ENCODE peak calls at places on chromosomes 1 and 21, in five cellular contexts. I is MM.1S, Y is IMR-90, Z is H9, C is fibroblast of lung. T is an unnamed sample.

GRCh38 chr21:41742073-41742875 is 24.6 kb downstream of the RIPK4 start:
- DNase-seq in I (no peak), Y (no peak), Z (no peak), C (no peak), T (no peak)

GRCh38 chr1:200888349-200888838 is 6.3 kb upstream of the INAVA start:
- DNase-seq in I (peak; percentile 98), Y (no peak), Z (peak; percentile 58), C (no peak), T (no peak)

GRCh38 chr1:179941439-179941838 is 13.2 kb upstream of the CEP350 start:
- DNase-seq in I (no peak), Y (no peak), Z (no peak), C (no peak), T (no peak)

GRCh38 chr1:7991504-7992440 is 30.3 kb downstream of the PARK7 start:
- DNase-seq in I (no peak), Y (peak; percentile 40), Z (peak; percentile 97), C (no peak), T (peak; percentile 90)

GRCh38 chr1:174982971-174983689 is 16.6 kb upstream of the CACYBP start:
- DNase-seq in I (peak; percentile 81), Y (peak; percentile 49), Z (no peak), C (peak; percentile 22), T (no peak)

GRCh38 chr1:151399890-151400235 is 490 bp downstream of the PSMB4 start:
- DNase-seq in I (peak; percentile 35), Y (peak; percentile 19), Z (no peak), C (peak; percentile 25), T (no peak)

GRCh38 chr1:54069792-54070548 is 16.6 kb downstream of the TCEANC2 start:
- DNase-seq in I (peak; percentile 70), Y (peak; percentile 67), Z (no peak), C (peak; percentile 52), T (no peak)

GRCh38 chr1:78045600-78045849 is 241 bp upstream of the GIPC2 start:
- DNase-seq in I (no peak), Y (no peak), Z (no peak), C (no peak), T (peak; percentile 52)

GRCh38 chr1:231983266-231984193 is 356.9 kb downstream of the DISC1 start:
- DNase-seq in I (no peak), Y (no peak), Z (peak; percentile 38), C (no peak), T (no peak)

GRCh38 chr1:6348511-6349191 is 44.9 kb downstream of the ACOT7 start:
- DNase-seq in I (no peak), Y (peak; percentile 32), Z (no peak), C (peak; percentile 90), T (no peak)

GRCh38 chr1:178052650-178053461 is 41.0 kb upstream of the RASAL2 start:
- DNase-seq in I (no peak), Y (peak; percentile 27), Z (peak; percentile 22), C (peak; percentile 67), T (no peak)

GRCh38 chr1:147246044-147246690 is 3.7 kb downstream of the CHD1L start:
- DNase-seq in I (no peak), Y (peak; percentile 50), Z (no peak), C (no peak), T (no peak)

GRCh38 chr1:203390298-203390697 is 39.4 kb upstream of the FMOD start:
- DNase-seq in I (no peak), Y (no peak), Z (no peak), C (no peak), T (no peak)

GRCh38 chr1:233033366-233033765 is 83.0 kb downstream of the NTPCR start:
- DNase-seq in I (no peak), Y (peak; percentile 57), Z (no peak), C (no peak), T (no peak)
- H4K20me1 ChIP-seq in I (no peaks in the 10 kb centered on the region), Y (no peaks in the 10 kb centered on the region), Z (no peaks in the 10 kb centered on the region), C (no peaks in the 10 kb centered on the region), T (no peaks in the 10 kb centered on the region)

DNA sequence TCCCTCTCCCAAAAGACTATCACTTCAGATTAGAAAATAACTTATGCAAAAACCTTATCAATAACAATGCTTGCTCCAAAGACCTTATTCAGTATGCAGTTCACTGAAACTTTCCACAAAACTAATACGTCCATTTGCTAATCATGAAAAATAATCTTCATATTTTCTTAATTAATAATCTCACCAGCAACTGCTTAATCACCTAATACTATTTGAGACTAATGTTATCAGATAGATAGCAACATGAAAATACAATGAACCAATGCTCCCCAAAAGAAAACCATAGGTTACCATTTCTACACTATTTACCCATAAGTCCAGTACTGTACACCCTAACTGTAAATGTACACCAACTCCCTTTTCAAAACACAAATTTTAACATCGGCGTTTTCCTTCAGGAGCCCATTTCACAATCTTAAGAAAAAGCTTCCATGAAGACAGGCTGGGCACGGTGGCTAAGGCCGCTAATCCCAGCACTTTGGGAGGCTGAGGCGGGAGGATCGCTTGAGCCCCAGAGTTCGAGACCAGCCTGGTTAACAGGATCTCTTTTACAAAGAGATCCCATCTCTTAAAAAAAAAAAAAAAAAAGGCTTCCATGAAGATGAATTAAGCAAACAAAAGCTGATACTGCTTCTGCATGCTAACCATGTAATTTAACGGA is 1.7 kb downstream of the GNB1 start:
- DNase-seq in I (no peak), Y (peak; percentile 24), Z (no peak), C (no peak), T (no peak)
- H4K20me1 ChIP-seq in I (peaks cover 36% of the 10 kb centered on the region), Y (peaks cover 58% of the 10 kb centered on the region), Z (no peaks in the 10 kb centered on the region), C (peaks cover 9% of the 10 kb centered on the region), T (peaks cover 9% of the 10 kb centered on the region)

GRCh38 chr1:2087766-2088165 is 37.6 kb downstream of the PRKCZ start:
- DNase-seq in I (no peak), Y (no peak), Z (no peak), C (no peak), T (no peak)
- H4K20me1 ChIP-seq in I (no peaks in the 10 kb centered on the region), Y (no peaks in the 10 kb centered on the region), Z (no peaks in the 10 kb centered on the region), C (no peaks in the 10 kb centered on the region), T (no peaks in the 10 kb centered on the region)

DNA sequence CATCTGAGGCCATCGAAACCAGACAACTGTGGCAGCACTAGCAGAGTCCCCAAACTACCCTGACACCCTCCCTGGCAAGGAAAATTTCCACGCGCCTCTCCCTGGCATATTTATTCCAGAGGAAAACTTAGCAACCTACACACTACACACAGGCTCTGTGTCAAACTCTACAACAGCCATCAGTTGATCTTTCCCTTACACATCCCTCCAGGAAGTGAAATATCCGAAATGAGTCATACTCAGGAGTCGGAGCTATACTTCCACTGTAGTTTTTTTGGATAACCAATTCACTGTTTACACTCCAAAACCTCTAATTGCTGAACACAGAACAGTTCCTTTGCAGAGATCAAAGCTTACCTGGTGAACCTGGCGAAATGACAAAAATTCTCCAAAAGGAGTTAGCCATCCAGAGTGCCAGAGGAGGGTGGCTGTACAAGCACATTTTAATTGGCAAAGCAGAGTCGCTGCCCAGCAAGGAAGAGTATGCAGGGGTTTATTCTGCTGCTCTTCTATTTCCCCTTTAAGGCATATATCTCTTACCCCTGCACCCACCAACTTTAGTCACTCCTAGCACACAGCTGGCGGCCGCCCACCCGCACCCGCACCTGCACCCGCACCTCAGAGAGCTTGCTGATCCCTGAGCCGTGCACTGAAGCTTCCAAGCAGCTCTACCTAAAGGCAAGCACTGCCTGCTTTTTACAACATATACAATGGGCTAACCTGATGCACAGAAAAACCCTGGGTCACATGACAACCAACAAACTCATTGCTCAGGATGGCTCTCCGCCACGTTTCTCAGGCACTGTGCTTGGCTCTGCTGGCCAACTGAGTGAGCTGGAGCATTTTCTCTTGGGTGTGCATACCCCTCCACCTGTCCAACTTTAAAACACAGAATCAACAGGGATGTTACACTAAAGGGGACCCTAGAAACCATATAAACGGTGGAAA is 54.9 kb downstream of the CAPZB start:
- DNase-seq in I (no peak), Y (peak; percentile 80), Z (no peak), C (peak; percentile 79), T (no peak)
- H4K20me1 ChIP-seq in I (peaks cover 10% of the 10 kb centered on the region), Y (peaks cover 96% of the 10 kb centered on the region), Z (no peaks in the 10 kb centered on the region), C (peaks cover 2% of the 10 kb centered on the region), T (peaks cover 46% of the 10 kb centered on the region)

GRCh38 chr21:36703123-36703522 is 4.2 kb downstream of the SIM2 start:
- DNase-seq in I (no peak), Y (no peak), Z (no peak), C (no peak), T (no peak)
- H4K20me1 ChIP-seq in I (no peaks in the 10 kb centered on the region), Y (peaks cover 27% of the 10 kb centered on the region), Z (peaks cover 2% of the 10 kb centered on the region), C (peaks cover 1% of the 10 kb centered on the region), T (peaks cover 18% of the 10 kb centered on the region)

DNA sequence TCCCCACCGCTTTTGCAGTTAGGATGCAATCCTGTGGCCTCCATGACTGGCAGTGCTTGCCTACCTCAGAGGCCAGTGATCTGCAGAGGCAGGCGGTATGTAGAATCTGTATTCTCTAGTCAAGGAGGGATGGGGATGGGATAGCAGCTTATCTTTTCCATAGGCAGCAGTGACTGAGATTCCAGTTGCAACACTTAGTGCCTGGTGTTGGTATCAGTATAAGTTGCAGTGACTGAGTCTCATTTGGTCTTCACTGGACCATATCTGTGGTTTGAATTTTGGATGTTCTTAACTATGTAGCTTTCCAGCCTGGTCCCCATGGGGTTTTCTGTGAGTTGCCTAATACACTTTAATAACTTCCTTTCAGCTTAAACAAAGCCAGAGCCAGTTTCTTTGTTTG is 16.5 kb downstream of the DYRK1A start:
- DNase-seq in I (no peak), Y (no peak), Z (no peak), C (no peak), T (no peak)
- H4K20me1 ChIP-seq in I (peaks cover 99% of the 10 kb centered on the region), Y (peaks cover 94% of the 10 kb centered on the region), Z (no peaks in the 10 kb centered on the region), C (peaks cover 2% of the 10 kb centered on the region), T (peaks cover 45% of the 10 kb centered on the region)

GRCh38 chr1:235272851-235273250 is 55.1 kb downstream of the ARID4B start:
- DNase-seq in I (no peak), Y (no peak), Z (no peak), C (no peak), T (no peak)

GRCh38 chr1:235266325-235266724 is 61.7 kb downstream of the ARID4B start:
- DNase-seq in I (no peak), Y (no peak), Z (no peak), C (peak; percentile 8), T (no peak)

GRCh38 chr1:235275223-235275622 is 52.8 kb downstream of the ARID4B start:
- DNase-seq in I (no peak), Y (no peak), Z (no peak), C (no peak), T (no peak)

GRCh38 chr1:235266967-235267366 is 61.0 kb downstream of the ARID4B start:
- DNase-seq in I (no peak), Y (no peak), Z (no peak), C (no peak), T (no peak)

DNA sequence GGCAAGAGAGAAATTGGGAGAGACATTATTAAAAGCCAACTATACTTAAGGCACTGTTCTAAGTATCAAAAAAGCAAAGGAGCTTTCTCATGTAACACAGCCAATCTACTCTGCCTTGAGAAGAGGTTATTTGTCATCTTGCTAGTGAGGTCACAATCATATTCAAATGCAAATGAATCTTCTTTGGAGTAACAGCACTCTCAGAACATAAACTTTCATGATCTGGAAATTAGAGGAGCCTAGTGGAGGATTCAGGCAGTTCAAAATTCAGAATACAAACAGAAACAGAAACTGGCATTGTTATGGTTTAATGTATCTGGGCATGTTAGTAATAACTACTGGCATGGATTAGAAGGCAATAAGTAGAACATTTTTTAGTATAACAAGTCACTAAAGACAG is 57.4 kb downstream of the ARID4B start:
- DNase-seq in I (peak; percentile 67), Y (peak; percentile 45), Z (no peak), C (peak; percentile 69), T (no peak)
- H4K20me1 ChIP-seq in I (peaks cover 10% of the 10 kb centered on the region), Y (peaks cover 73% of the 10 kb centered on the region), Z (no peaks in the 10 kb centered on the region), C (no peaks in the 10 kb centered on the region), T (peaks cover 9% of the 10 kb centered on the region)

T was measured in H1.